ENCODE peak calls at places on chromosome 15, in four cellular contexts. G, U, V and Y are unnamed samples.

GRCh38 chr15:70375586-70375985 is 277.9 kb upstream of the TLE3 start:
- DNase-seq in V (no peak), U (no peak), G (no peak), Y (no peak)

GRCh38 chr15:40345867-40346578 is 4.8 kb upstream of the PHGR1 start:
- DNase-seq in V (no peak), U (no peak), G (no peak), Y (no peak)

GRCh38 chr15:36814708-36815107 is 235.3 kb downstream of the CDIN1 start:
- DNase-seq in G (no peak), V (no peak), U (peak; percentile 89), Y (no peak)

GRCh38 chr15:77607111-77607893 is 25.4 kb downstream of the LINGO1 start:
- DNase-seq in V (peak; percentile 60), G (no peak), U (no peak), Y (no peak)

GRCh38 chr15:32991544-32992192 is 202.8 kb downstream of the FMN1 start:
- DNase-seq in G (no peak), V (no peak), U (no peak), Y (no peak)

GRCh38 chr15:50353251-50353998 is 1.6 kb downstream of the GABPB1 start:
- DNase-seq in U (no peak), V (no peak), G (no peak), Y (no peak)

GRCh38 chr15:63368503-63368902 is 13.1 kb downstream of the CA12 start:
- DNase-seq in V (no peak), G (no peak), U (no peak), Y (no peak)

GRCh38 chr15:66730168-66731014 is 28.4 kb downstream of the SMAD6 start:
- DNase-seq in V (no peak), U (no peak), G (no peak), Y (no peak)

GRCh38 chr15:71411538-71412482 is 296.5 kb downstream of the THSD4 start:
- DNase-seq in U (no peak), G (peak; percentile 74), V (no peak), Y (no peak)

GRCh38 chr15:26720546-26720945 is 52.3 kb downstream of the GABRB3 start:
- DNase-seq in V (no peak), G (no peak), U (no peak), Y (no peak)

GRCh38 chr15:77821188-77821958 is 188.7 kb upstream of the LINGO1 start:
- DNase-seq in U (peak; percentile 24), G (peak; percentile 93), V (peak; percentile 77), Y (peak; percentile 82)

GRCh38 chr15:32834156-32834555 is 116.4 kb downstream of the GREM1 start:
- DNase-seq in G (no peak), V (no peak), U (no peak), Y (no peak)

DNA sequence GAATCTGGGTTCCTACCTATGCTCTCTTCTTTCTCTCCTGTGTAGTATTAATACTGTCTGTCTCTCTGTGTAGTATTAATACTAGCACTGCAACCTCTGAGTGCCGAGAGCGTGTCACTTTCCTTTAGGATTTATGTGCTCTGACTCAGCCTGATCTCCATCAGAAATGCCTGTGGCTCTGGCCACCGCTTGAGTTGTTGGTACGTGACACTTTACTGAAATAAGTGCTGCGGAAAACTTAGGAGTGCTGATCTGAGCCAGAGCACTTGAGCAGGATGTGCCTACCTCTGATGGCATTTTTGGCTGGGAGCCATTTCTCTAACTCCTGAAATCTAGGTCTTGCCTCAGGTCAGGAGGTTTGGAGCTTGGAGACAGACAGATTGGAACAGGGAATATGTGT is 807.4 kb downstream of the SQOR start:
- DNase-seq in U (no peak), G (no peak), V (no peak), Y (no peak)
- TF ChIP-seq HMGXB4 in U (no peak), G (no peak), V (no peak), Y (no peak)

GRCh38 chr15:48984021-48984420 is 20.3 kb upstream of the SHC4 start:
- DNase-seq in G (no peak), U (no peak), V (no peak), Y (no peak)

GRCh38 chr15:48978638-48979037 is 14.9 kb upstream of the SHC4 start:
- DNase-seq in U (no peak), G (no peak), V (no peak), Y (no peak)

GRCh38 chr15:48986240-48986639 is 22.5 kb upstream of the SHC4 start:
- DNase-seq in G (no peak), U (no peak), V (no peak), Y (no peak)

GRCh38 chr15:48984811-48985352 is 21.2 kb upstream of the SHC4 start:
- DNase-seq in U (no peak), G (no peak), V (no peak), Y (no peak)

DNA sequence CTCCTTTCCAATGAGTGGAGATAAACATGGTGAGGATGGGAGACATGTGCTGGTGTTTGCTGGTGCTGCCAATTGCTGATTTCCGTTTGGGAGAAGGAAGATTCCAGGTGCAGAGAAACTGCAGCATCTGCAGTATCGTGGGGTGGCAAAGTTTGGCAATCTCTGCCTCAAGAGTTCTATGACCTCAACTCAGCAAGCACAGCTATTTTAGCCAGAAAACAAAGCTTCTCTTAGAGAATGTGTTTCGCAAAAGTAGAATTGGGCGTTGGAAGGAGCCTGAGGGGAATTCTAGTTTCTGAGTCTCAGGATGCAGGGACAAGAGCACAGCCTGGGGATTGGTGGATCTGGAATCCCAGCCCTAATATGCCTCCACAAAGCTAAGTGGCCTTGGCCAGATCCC is 18.2 kb upstream of the SHC4 start:
- DNase-seq in U (no peak), V (no peak), G (no peak), Y (no peak)
- TF ChIP-seq HMGXB4 in U (no peak), V (no peak), G (no peak), Y (no peak)

GRCh38 chr15:68819451-68820204 is 1.1 kb downstream of the ANP32A start:
- DNase-seq in U (peak; percentile 24), G (peak; percentile 60), V (no peak), Y (peak; percentile 34)

GRCh38 chr15:68818088-68818670 is 2.5 kb downstream of the ANP32A start:
- DNase-seq in U (peak; percentile 64), G (peak; percentile 70), V (peak; percentile 69), Y (peak; percentile 64)

GRCh38 chr15:68820205-68820588 is 498 bp downstream of the ANP32A start:
- DNase-seq in G (peak; percentile 31), V (no peak), U (peak; percentile 21), Y (no peak)

GRCh38 chr15:68817304-68818087 is 3.2 kb downstream of the ANP32A start:
- DNase-seq in U (peak; percentile 37), G (peak; percentile 60), V (peak; percentile 61), Y (peak; percentile 53)

DNA sequence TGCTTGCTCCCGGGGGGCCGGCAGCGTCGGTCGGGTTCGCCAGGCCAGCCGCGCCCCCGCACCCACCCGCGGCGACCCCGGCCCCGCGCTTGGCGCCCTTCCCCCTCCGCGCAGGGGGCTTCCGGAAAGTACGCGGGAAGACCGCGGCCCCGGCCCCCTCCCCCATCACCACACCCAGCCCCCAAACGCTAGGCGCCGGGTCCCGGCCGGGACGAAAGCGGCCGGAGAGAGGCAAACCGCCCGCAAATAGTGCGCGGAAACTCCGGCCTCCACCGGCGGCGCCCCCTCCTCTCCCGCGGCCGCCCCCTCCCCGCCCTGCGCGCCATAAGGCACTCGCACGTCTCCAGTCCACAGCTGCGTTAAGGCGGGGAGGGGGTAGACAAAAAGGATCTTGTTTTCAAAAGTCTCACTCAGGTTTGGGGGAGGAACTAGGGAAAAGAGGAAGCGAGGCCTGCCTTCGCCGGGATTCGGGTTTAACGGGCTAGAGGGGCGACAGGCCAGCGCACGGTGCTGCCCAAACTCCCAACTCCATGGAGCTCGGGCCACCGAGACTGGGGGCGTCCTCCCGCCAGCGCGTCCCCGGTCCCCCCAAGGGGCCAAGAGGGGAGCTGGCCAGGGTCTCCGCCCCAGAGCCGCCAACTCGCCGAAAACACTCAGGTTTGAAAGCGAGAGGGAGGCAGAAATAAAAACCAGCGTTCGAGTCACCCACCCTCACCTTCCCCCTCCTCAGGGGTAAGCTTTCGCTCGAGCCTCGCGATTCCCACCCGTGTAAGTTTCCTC is 1.8 kb downstream of the ANP32A start:
- DNase-seq in G (peak; percentile 53), V (peak; percentile 61), U (peak; percentile 24), Y (peak; percentile 56)
- TF ChIP-seq HMGXB4 in G (no peak), V (no peak), U (peak; percentile 11), Y (no peak)

GRCh38 chr15:85494035-85494793 is 113.8 kb downstream of the AKAP13 start:
- DNase-seq in G (peak; percentile 92), U (no peak), V (no peak), Y (no peak)
- TF ChIP-seq HMGXB4 in G (no peak), U (no peak), V (no peak), Y (no peak)